ENCODE peak calls at places on chromosomes 4 and X, in seven cellular contexts. H is myocyte, T is HT-29, I is WERI-Rb-1, Y is Right ventricle myocardium superior, U is iris pigment epithelial cell, B is left lung. L is an unnamed sample.

GRCh38 chr4:185424905-185425599 is 712 bp downstream of the UFSP2 start:
- DNase-seq in H (no peak), T (peak), I (no peak), Y (no peak), U (peak), B (no peak), L (no peak)

GRCh38 chr4:96035727-96036126 is 195.8 kb downstream of the PDHA2 start:
- DNase-seq in H (peak), T (peak), I (peak), Y (no peak), U (peak), B (no peak), L (no peak)

GRCh38 chrX:10619311-10620015 is 922 bp downstream of the MID1 start:
- DNase-seq in H (peak), T (no peak), I (no peak), Y (no peak), U (peak), B (no peak), L (no peak)

GRCh38 chrX:54926978-54927377 is 6.4 kb downstream of the TRO start:
- DNase-seq in H (no peak), T (no peak), I (no peak), Y (no peak), U (no peak), B (no peak), L (no peak)

GRCh38 chrX:142804085-142804484 is 221.6 kb upstream of the SPANXN4 start:
- DNase-seq in H (no peak), T (peak), I (peak), Y (no peak), U (no peak), B (no peak), L (no peak)

GRCh38 chrX:51148848-51149247 is 183.8 kb upstream of the NUDT10 start:
- DNase-seq in H (no peak), T (peak), I (no peak), Y (no peak), U (no peak), B (no peak), L (no peak)

GRCh38 chr4:152087335-152087734 is 326.5 kb upstream of the GATB start:
- DNase-seq in H (no peak), T (no peak), I (no peak), Y (no peak), U (no peak), B (no peak), L (no peak)

GRCh38 chr4:99202536-99202935 is 16.5 kb downstream of the ADH6 start:
- DNase-seq in H (no peak), T (no peak), I (no peak), Y (no peak), U (peak), B (no peak), L (no peak)